ENCODE peak calls at places on chromosome 7, in eight cellular contexts. U, F, H, Z, Y, W, E and G are unnamed samples.

GRCh38 chr7:29957921-29958320 is 31.7 kb downstream of the SCRN1 start:
- DNase-seq in W (peak), E (no peak), Y (no peak), F (no peak), U (peak), H (no peak), Z (no peak), G (no peak)

GRCh38 chr7:86933295-86933845 is 126.1 kb downstream of the ELAPOR2 start:
- DNase-seq in H (no peak), Z (no peak), W (no peak), E (no peak), F (no peak), U (no peak), Y (no peak), G (no peak)

GRCh38 chr7:4797858-4798705 is 22.7 kb downstream of the AP5Z1 start:
- DNase-seq in F (peak), U (peak), H (peak), E (peak), W (no peak), Z (peak), Y (peak), G (peak)

GRCh38 chr7:23893172-23893941 is 183.3 kb downstream of the STK31 start:
- DNase-seq in W (no peak), Z (no peak), F (no peak), U (peak), H (no peak), E (no peak), Y (no peak), G (no peak)

GRCh38 chr7:742791-743190 is 15.7 kb upstream of the PRKAR1B start:
- DNase-seq in H (no peak), W (no peak), E (no peak), F (no peak), U (no peak), Y (no peak), Z (no peak), G (no peak)

GRCh38 chr7:132548489-132549078 is 27.7 kb downstream of the PLXNA4 start:
- DNase-seq in U (no peak), W (no peak), F (no peak), Y (no peak), H (no peak), Z (peak), E (no peak), G (no peak)

GRCh38 chr7:33109758-33110238 is 594 bp upstream of the RP9 start:
- DNase-seq in F (peak), W (no peak), Y (no peak), E (no peak), H (no peak), U (peak), Z (no peak), G (no peak)

GRCh38 chr7:142892941-142893340 is 7.4 kb upstream of the TRPV6 start:
- DNase-seq in U (no peak), Z (no peak), H (no peak), F (no peak), E (no peak), W (no peak), Y (no peak), G (no peak)

GRCh38 chr7:112162161-112163020 is 43.8 kb downstream of the DOCK4 start:
- DNase-seq in Y (peak), E (no peak), W (peak), F (peak), H (peak), U (peak), Z (no peak), G (peak)

GRCh38 chr7:143279186-143280098 is 5.3 kb upstream of the TMEM139 start:
- DNase-seq in U (peak), Y (no peak), E (no peak), F (peak), W (no peak), H (no peak), Z (no peak), G (peak)

GRCh38 chr7:6338551-6339274 is 66.3 kb upstream of the CYTH3 start:
- DNase-seq in Y (peak), E (no peak), U (no peak), H (peak), W (no peak), Z (no peak), F (no peak), G (no peak)

GRCh38 chr7:98911936-98912335 is 33.6 kb downstream of the TRRAP start:
- DNase-seq in F (no peak), H (no peak), E (no peak), Z (no peak), W (no peak), U (no peak), Y (no peak), G (no peak)

GRCh38 chr7:84647797-84648762 is 453.5 kb upstream of the SEMA3A start:
- DNase-seq in E (no peak), Z (no peak), U (peak), F (no peak), W (no peak), H (no peak), Y (no peak), G (peak)

GRCh38 chr7:149144996-149145850 is 2.0 kb upstream of the ZNF398 start:
- DNase-seq in W (no peak), E (no peak), Y (no peak), U (peak), F (no peak), H (no peak), Z (no peak), G (no peak)

GRCh38 chr7:127760436-127761031 is 108.5 kb downstream of the SND1 start:
- DNase-seq in W (no peak), U (no peak), Z (no peak), E (no peak), F (no peak), H (no peak), Y (no peak), G (no peak)

GRCh38 chr7:112422842-112423496 is 27.3 kb upstream of the IFRD1 start:
- DNase-seq in W (no peak), U (peak), Y (peak), E (no peak), F (peak), H (peak), Z (peak), G (peak)

GRCh38 chr7:78702770-78703169 is 750.7 kb downstream of the MAGI2 start:
- DNase-seq in Z (no peak), E (no peak), H (no peak), F (no peak), U (no peak), Y (no peak), W (no peak), G (peak)

GRCh38 chr7:90474284-90475210 is 5.1 kb downstream of the PTTG1IP2 start:
- DNase-seq in H (no peak), W (no peak), Z (no peak), F (no peak), E (no peak), Y (no peak), U (no peak), G (no peak)

GRCh38 chr7:17633099-17633498 is 307.2 kb downstream of the SNX13 start:
- DNase-seq in Z (peak), E (no peak), H (no peak), Y (no peak), U (no peak), W (no peak), F (peak), G (peak)

GRCh38 chr7:6423942-6424701 is 23.6 kb downstream of the DAGLB start:
- DNase-seq in H (peak), E (no peak), Y (no peak), F (peak), W (no peak), Z (peak), U (no peak), G (no peak)